ENCODE peak calls at places on chromosomes 2 and 18, in five cellular contexts. B is psoas muscle; U is HL-60; T is body of pancreas; M is CD8-positive, alpha-beta T cell. R is an unnamed sample.
A peak's percentile ranks its signal among the peaks of the same experiment; 100 is the strongest.

GRCh38 chr2:235162070-235162469 is 210.3 kb downstream of the SH3BP4 start:
- DNase-seq in B (no peak), M (no peak), T (no peak), U (no peak), R (no peak)

GRCh38 chr2:152403395-152403794 is 68.4 kb downstream of the FMNL2 start:
- DNase-seq in U (no peak), T (no peak), B (no peak), M (no peak), R (no peak)

GRCh38 chr2:58609306-58609705 is 368.2 kb upstream of the FANCL start:
- DNase-seq in U (no peak), M (no peak), T (no peak), B (no peak), R (no peak)

GRCh38 chr18:9974279-9974915 is 60.6 kb downstream of the VAPA start:
- DNase-seq in M (no peak), T (no peak), U (no peak), B (no peak), R (no peak)

GRCh38 chr2:218893349-218894167 is 12.9 kb downstream of the WNT10A start:
- DNase-seq in M (no peak), T (no peak), U (no peak), B (no peak), R (no peak)

GRCh38 chr2:188293601-188294482 is 2.2 kb downstream of the GULP1 start:
- DNase-seq in T (peak; percentile 85), U (no peak), M (no peak), B (peak; percentile 55), R (peak; percentile 32)

GRCh38 chr2:39018633-39019032 is 102.2 kb downstream of the SOS1 start:
- DNase-seq in B (no peak), M (no peak), U (no peak), T (no peak), R (no peak)

GRCh38 chr2:230749111-230749510 is 36.5 kb downstream of the CAB39 start:
- DNase-seq in M (no peak), B (no peak), T (no peak), U (no peak), R (no peak)

GRCh38 chr18:58580623-58581022 is 48.3 kb downstream of the ALPK2 start:
- DNase-seq in T (no peak), M (no peak), B (no peak), U (no peak), R (no peak)

GRCh38 chr2:240989451-240990265 is 8.8 kb upstream of the SNED1 start:
- DNase-seq in B (peak; percentile 46), M (no peak), T (peak; percentile 28), U (no peak), R (peak; percentile 43)

GRCh38 chr2:201260302-201260800 is at the start of gene CASP8:
- DNase-seq in U (peak; percentile 89), B (no peak), M (peak; percentile 60), T (no peak), R (no peak)

GRCh38 chr18:60411715-60412114 is 39.1 kb upstream of the MC4R start:
- DNase-seq in M (no peak), B (no peak), T (no peak), U (no peak), R (no peak)

GRCh38 chr2:64115808-64116598 is 28.2 kb downstream of the PELI1 start:
- DNase-seq in U (no peak), T (no peak), M (no peak), B (no peak), R (no peak)

GRCh38 chr2:45494275-45494977 is 116.6 kb downstream of the SRBD1 start:
- DNase-seq in B (no peak), M (no peak), T (peak; percentile 15), U (peak; percentile 19), R (no peak)

GRCh38 chr2:175153-175786 is 88.6 kb downstream of the SH3YL1 start:
- DNase-seq in B (no peak), T (no peak), U (no peak), M (no peak), R (no peak)

GRCh38 chr2:128580988-128581848 is 262.6 kb upstream of the HS6ST1 start:
- DNase-seq in M (no peak), B (no peak), U (no peak), T (no peak), R (no peak)

GRCh38 chr2:150978053-150978452 is 283.6 kb downstream of the RBM43 start:
- DNase-seq in M (no peak), B (no peak), U (no peak), T (no peak), R (no peak)

GRCh38 chr2:207334631-207335371 is 169.1 kb upstream of the KLF7 start:
- DNase-seq in U (no peak), M (no peak), T (peak; percentile 62), B (peak; percentile 67), R (peak; percentile 34)

GRCh38 chr2:71891155-71891554 is 256.5 kb downstream of the CYP26B1 start:
- DNase-seq in T (no peak), U (no peak), B (no peak), M (no peak), R (no peak)

GRCh38 chr2:190177249-190177648 is 114.7 kb upstream of the MSTN start:
- DNase-seq in T (no peak), B (no peak), U (no peak), M (no peak), R (no peak)

GRCh38 chr18:35474884-35475283 is 22.9 kb downstream of the INO80C start:
- DNase-seq in U (no peak), M (no peak), B (no peak), T (no peak), R (no peak)

GRCh38 chr2:199850718-199851498 is at the start of gene FTCDNL1:
- DNase-seq in T (peak; percentile 72), U (peak; percentile 75), M (peak; percentile 44), B (peak; percentile 79), R (peak; percentile 72)

GRCh38 chr2:10400002-10400401 is 48.1 kb downstream of the ODC1 start:
- DNase-seq in M (no peak), U (no peak), T (no peak), B (no peak), R (no peak)

GRCh38 chr2:147182260-147182659 is 662.6 kb upstream of the ACVR2A start:
- DNase-seq in B (no peak), T (no peak), U (peak; percentile 11), M (peak; percentile 7), R (no peak)

GRCh38 chr2:25338401-25338800 is 3.3 kb downstream of the DNMT3A start:
- DNase-seq in B (no peak), U (no peak), M (no peak), T (no peak), R (no peak)

GRCh38 chr2:102841107-102841840 is 79.4 kb downstream of the TMEM182 start:
- DNase-seq in T (peak; percentile 48), B (peak; percentile 19), U (peak; percentile 62), M (no peak), R (peak; percentile 42)
- TF ChIP-seq CTCF in T (peak; percentile 47), B (peak; percentile 49), U (peak; percentile 48), M (no peak), R (peak; percentile 43)

GRCh38 chr18:74796928-74797576 is 199.4 kb downstream of the ZNF407 start:
- DNase-seq in B (no peak), U (no peak), M (no peak), T (no peak), R (no peak)
- H3K27ac ChIP-seq in B (peak overlapping the region; percentile 70), U (no peak overlapping the region), M (no peak overlapping the region), T (peak overlapping the region; percentile 29), R (peak overlapping the region; percentile 68)

DNA sequence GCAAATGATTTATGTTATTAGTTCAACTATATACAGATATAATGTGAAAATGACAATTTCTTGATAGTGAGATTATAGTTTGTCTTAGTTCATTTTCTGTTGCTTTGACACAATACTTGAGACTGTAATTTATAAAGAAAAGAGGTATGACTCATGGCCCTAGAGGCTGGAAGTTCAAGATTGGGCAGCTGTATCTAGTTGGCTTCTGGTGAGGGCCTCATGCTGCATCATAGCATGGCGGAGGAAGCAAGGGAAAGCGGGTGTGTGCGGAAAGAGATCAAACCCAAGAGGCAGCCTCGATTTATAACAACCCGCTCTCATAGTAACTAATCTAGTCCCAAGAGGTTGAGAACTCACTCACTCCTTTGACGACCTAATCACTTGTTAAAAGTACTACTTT is 11.4 kb downstream of the PLEKHA3 start:
- DNase-seq in B (no peak), M (no peak), U (no peak), T (no peak), R (no peak)
- TF ChIP-seq CTCF in B (no peak), M (no peak), U (no peak), T (no peak), R (no peak)

GRCh38 chr2:33108483-33109443 is 162.0 kb downstream of the LTBP1 start:
- DNase-seq in M (no peak), B (no peak), T (no peak), U (no peak), R (no peak)
- H3K27ac ChIP-seq in M (no peak overlapping the region), B (no peak overlapping the region), T (no peak overlapping the region), U (no peak overlapping the region), R (no peak overlapping the region)

DNA sequence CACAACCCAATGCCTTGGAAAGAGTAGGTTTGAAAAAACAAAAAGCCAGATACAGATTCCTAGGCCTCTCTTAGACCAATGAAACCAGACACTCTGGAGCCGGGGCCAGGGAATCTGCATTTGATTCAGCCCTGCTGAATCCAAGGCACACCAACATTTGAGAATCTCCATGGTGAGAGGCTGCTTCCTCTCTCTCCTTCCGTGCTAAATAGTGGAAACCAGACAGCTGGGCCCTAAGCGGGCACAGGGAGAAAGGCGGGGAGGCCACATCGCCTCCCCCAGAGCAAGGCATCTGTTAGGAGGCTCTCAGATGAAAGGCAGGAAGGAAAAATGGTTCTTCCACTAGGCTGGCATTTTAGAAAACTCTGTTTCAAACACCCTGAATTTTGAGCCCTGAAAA is 113.7 kb upstream of the NPAS2 start:
- DNase-seq in M (no peak), T (no peak), B (no peak), U (no peak), R (no peak)
- TF ChIP-seq CTCF in M (no peak), T (no peak), B (no peak), U (no peak), R (no peak)

GRCh38 chr2:96772903-96773675 is 12.4 kb downstream of the CNNM4 start:
- DNase-seq in T (no peak), U (no peak), B (no peak), M (no peak), R (no peak)
- H3K27ac ChIP-seq in T (no peak overlapping the region), U (no peak overlapping the region), B (no peak overlapping the region), M (no peak overlapping the region), R (no peak overlapping the region)

DNA sequence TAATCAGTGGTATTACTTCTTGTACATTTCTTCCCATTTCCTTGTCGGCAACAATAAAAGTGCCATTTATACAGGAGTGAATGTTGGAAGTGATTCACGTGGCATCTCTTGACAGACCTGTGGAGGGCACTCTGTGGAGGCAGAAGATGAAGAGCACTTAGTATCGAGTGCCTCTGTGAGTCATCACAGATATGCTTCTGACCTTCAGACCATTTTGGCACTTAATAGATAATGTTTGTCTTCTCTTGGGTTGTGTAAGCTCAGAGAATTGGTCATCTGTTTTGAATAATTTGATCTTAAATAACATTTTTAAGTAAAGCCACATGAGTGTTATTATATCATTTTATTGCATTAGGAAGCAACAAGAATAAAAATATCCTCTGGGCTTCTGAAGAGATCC is 305.5 kb downstream of the PTPRM start:
- DNase-seq in T (no peak), B (no peak), U (no peak), M (no peak), R (peak; percentile 37)
- TF ChIP-seq CTCF in T (no peak), B (peak; percentile 27), U (no peak), M (no peak), R (no peak)